ENCODE peak calls at places on chromosomes 6 and 20, in six cellular contexts. M is HFFc6; F is effector memory CD4-positive, alpha-beta T cell; O is SHP77; I is T follicular helper cell; X is neural crest cell. Y is an unnamed sample.

GRCh38 chr6:89887452-89888137 is 6.7 kb upstream of the GJA10 start:
- DNase-seq in M (no peak), X (no peak), O (no peak), I (no peak), F (no peak), Y (no peak)

GRCh38 chr6:24581084-24581669 is 64.8 kb downstream of the KIAA0319 start:
- DNase-seq in O (peak), M (peak), I (peak), F (peak), X (peak), Y (peak)

GRCh38 chr6:75947935-75948334 is 124.5 kb downstream of the IMPG1 start:
- DNase-seq in F (no peak), M (no peak), X (no peak), I (no peak), O (no peak), Y (no peak)

GRCh38 chr20:25067102-25067987 is 9.4 kb upstream of the ACSS1 start:
- DNase-seq in X (no peak), M (no peak), F (no peak), I (no peak), O (no peak), Y (no peak)

GRCh38 chr20:38809942-38810341 is 4.4 kb downstream of the PPP1R16B start:
- DNase-seq in X (no peak), F (no peak), M (no peak), I (no peak), O (no peak), Y (no peak)

GRCh38 chr6:119626884-119627619 is 277.5 kb upstream of the MAN1A1 start:
- DNase-seq in M (no peak), O (no peak), X (no peak), F (no peak), I (no peak), Y (peak)

GRCh38 chr6:35139924-35140524 is 1.1 kb downstream of the TCP11 start:
- DNase-seq in I (peak), M (peak), X (peak), O (peak), F (no peak), Y (peak)

GRCh38 chr6:56851541-56852248 is 103.2 kb upstream of the BEND6 start:
- DNase-seq in I (no peak), O (peak), X (peak), F (no peak), M (peak), Y (peak)

GRCh38 chr6:56729719-56730118 is 87.0 kb upstream of the DST start:
- DNase-seq in I (no peak), F (no peak), X (no peak), O (no peak), M (peak), Y (no peak)

GRCh38 chr6:139895205-139895793 is 520.9 kb upstream of the CITED2 start:
- DNase-seq in M (no peak), X (no peak), F (no peak), O (no peak), I (no peak), Y (no peak)

Y was measured in H4.